ENCODE peak calls at places on chromosome 6, in nine cellular contexts. F is GM03348, O is T-helper 1 cell, R is fibroblast of mammary gland, N is ELR, G is tibial artery, H is HAP-1, B is epithelial cell of prostate, I is NCI-H1092 treated with DMSO at 0.1 percent for 48 hours. Q is an unnamed sample.

GRCh38 chr6:105949939-105950582 is 136.1 kb upstream of the PRDM1 start:
- DNase-seq in F (no peak), O (no peak), R (no peak), N (no peak), G (no peak), H (no peak), B (no peak), I (no peak), Q (no peak)

GRCh38 chr6:119022796-119023195 is 55.7 kb downstream of the FAM184A start:
- DNase-seq in F (no peak), O (no peak), R (no peak), N (no peak), G (no peak), H (no peak), B (no peak), I (no peak), Q (no peak)

GRCh38 chr6:108549741-108550140 is 11.0 kb upstream of the FOXO3 start:
- DNase-seq in F (no peak), O (no peak), R (no peak), N (peak), G (no peak), H (no peak), B (no peak), I (no peak), Q (no peak)

GRCh38 chr6:28659250-28659566 is 133.5 kb downstream of the GPX5 start:
- DNase-seq in F (no peak), O (no peak), R (no peak), N (peak), G (no peak), H (no peak), B (no peak), I (no peak), Q (no peak)

GRCh38 chr6:66086532-66086931 is 379.5 kb upstream of the EYS start:
- DNase-seq in F (no peak), O (no peak), R (no peak), N (no peak), G (no peak), H (no peak), B (no peak), I (no peak), Q (no peak)

GRCh38 chr6:114342086-114342825 is 567 bp downstream of the HS3ST5 start:
- DNase-seq in F (peak), O (no peak), R (no peak), N (peak), G (no peak), H (peak), B (no peak), I (no peak), Q (no peak)

GRCh38 chr6:54441020-54441419 is 132.8 kb downstream of the TINAG start:
- DNase-seq in F (no peak), O (no peak), R (no peak), N (no peak), G (no peak), H (no peak), B (no peak), I (no peak), Q (no peak)

GRCh38 chr6:7301702-7302101 is 11.3 kb downstream of the SSR1 start:
- DNase-seq in F (no peak), O (no peak), R (no peak), N (no peak), G (no peak), H (no peak), B (no peak), I (no peak), Q (no peak)

GRCh38 chr6:74366634-74367033 is 670.6 kb downstream of the CD109 start:
- DNase-seq in F (peak), O (no peak), R (peak), N (peak), G (no peak), H (no peak), B (no peak), I (no peak), Q (peak)

GRCh38 chr6:33315753-33316602 is 1.6 kb downstream of the ZBTB22 start:
- DNase-seq in F (no peak), O (no peak), R (no peak), N (no peak), G (no peak), H (no peak), B (no peak), I (no peak), Q (no peak)

GRCh38 chr6:43455034-43455747 is at the start of gene DLK2:
- DNase-seq in F (peak), O (peak), R (no peak), N (peak), G (no peak), H (peak), B (no peak), I (peak), Q (no peak)

GRCh38 chr6:140708386-140708785 is 1333.9 kb upstream of the CITED2 start:
- DNase-seq in F (no peak), O (no peak), R (no peak), N (no peak), G (no peak), H (no peak), B (no peak), I (no peak), Q (no peak)

GRCh38 chr6:54267798-54268197 is 40.4 kb upstream of the TINAG start:
- DNase-seq in F (peak), O (no peak), R (peak), N (peak), G (no peak), H (peak), B (no peak), I (no peak), Q (no peak)

GRCh38 chr6:36911946-36912555 is 26.3 kb downstream of the C6orf89 start:
- DNase-seq in F (no peak), O (peak), R (no peak), N (no peak), G (no peak), H (no peak), B (no peak), I (no peak), Q (no peak)

GRCh38 chr6:119340766-119341487 is 8.6 kb downstream of the MAN1A1 start:
- DNase-seq in F (no peak), O (no peak), R (no peak), N (no peak), G (no peak), H (peak), B (no peak), I (no peak), Q (no peak)

GRCh38 chr6:27786048-27786447 is 126.1 kb downstream of the OR2B2 start:
- DNase-seq in F (no peak), O (no peak), R (no peak), N (no peak), G (no peak), H (no peak), B (no peak), I (no peak), Q (no peak)

GRCh38 chr6:72032056-72032455 is 145.7 kb downstream of the RIMS1 start:
- DNase-seq in F (peak), O (no peak), R (no peak), N (peak), G (no peak), H (no peak), B (peak), I (no peak), Q (no peak)